ENCODE peak calls at places on chromosomes 6 and 20, in eight cellular contexts. P, T, Q, K, D, Y, N and C are unnamed samples.

GRCh38 chr6:41976794-41977484 is 35.3 kb upstream of the CCND3 start:
- DNase-seq in P (no peak), T (peak; percentile 15), Q (no peak), K (no peak), D (peak; percentile 22), Y (peak; percentile 81), N (no peak), C (peak; percentile 72)

GRCh38 chr6:31308050-31308844 is 36.4 kb upstream of the HLA-C start:
- DNase-seq in P (no peak), T (peak; percentile 83), Q (peak; percentile 73), K (no peak), D (no peak), Y (no peak), N (no peak), C (no peak)

GRCh38 chr20:58661298-58662141 is 10.4 kb downstream of the STX16 start:
- DNase-seq in P (no peak), T (no peak), Q (peak; percentile 20), K (no peak), D (no peak), Y (no peak), N (no peak), C (no peak)

GRCh38 chr6:151716446-151717047 is 90.9 kb upstream of the ESR1 start:
- DNase-seq in P (no peak), T (peak; percentile 53), Q (no peak), K (no peak), D (no peak), Y (no peak), N (peak; percentile 4), C (peak; percentile 22)

GRCh38 chr6:84151669-84152068 is 75.8 kb downstream of the CEP162 start:
- DNase-seq in P (no peak), T (no peak), Q (no peak), K (no peak), D (no peak), Y (no peak), N (no peak), C (no peak)

GRCh38 chr6:160523223-160523622 is 140.9 kb downstream of the LPA start:
- DNase-seq in P (no peak), T (no peak), Q (no peak), K (no peak), D (no peak), Y (no peak), N (no peak), C (no peak)

GRCh38 chr20:48783533-48784272 is 44.1 kb downstream of the PREX1 start:
- DNase-seq in P (no peak), T (no peak), Q (no peak), K (no peak), D (peak; percentile 54), Y (no peak), N (no peak), C (no peak)

GRCh38 chr20:56554869-56555268 is 21.8 kb downstream of the FAM209B start:
- DNase-seq in P (peak; percentile 32), T (peak; percentile 37), Q (no peak), K (no peak), D (peak; percentile 98), Y (peak; percentile 98), N (peak; percentile 16), C (peak; percentile 96)

GRCh38 chr6:53524455-53524815 is 20.5 kb downstream of the GCLC start:
- DNase-seq in P (no peak), T (no peak), Q (no peak), K (no peak), D (peak; percentile 71), Y (peak; percentile 69), N (no peak), C (peak; percentile 58)

GRCh38 chr6:158536891-158537798 is 22.7 kb upstream of the TMEM181 start:
- DNase-seq in P (no peak), T (peak; percentile 20), Q (no peak), K (no peak), D (no peak), Y (peak; percentile 29), N (peak; percentile 84), C (peak; percentile 19)

GRCh38 chr6:147201885-147202515 is 2.2 kb upstream of the STXBP5 start:
- DNase-seq in P (no peak), T (peak; percentile 38), Q (peak; percentile 31), K (no peak), D (peak; percentile 32), Y (peak; percentile 76), N (no peak), C (peak; percentile 67)

GRCh38 chr6:111650049-111650448 is 44.4 kb upstream of the TRAF3IP2 start:
- DNase-seq in P (no peak), T (no peak), Q (no peak), K (no peak), D (no peak), Y (no peak), N (no peak), C (no peak)

DNA sequence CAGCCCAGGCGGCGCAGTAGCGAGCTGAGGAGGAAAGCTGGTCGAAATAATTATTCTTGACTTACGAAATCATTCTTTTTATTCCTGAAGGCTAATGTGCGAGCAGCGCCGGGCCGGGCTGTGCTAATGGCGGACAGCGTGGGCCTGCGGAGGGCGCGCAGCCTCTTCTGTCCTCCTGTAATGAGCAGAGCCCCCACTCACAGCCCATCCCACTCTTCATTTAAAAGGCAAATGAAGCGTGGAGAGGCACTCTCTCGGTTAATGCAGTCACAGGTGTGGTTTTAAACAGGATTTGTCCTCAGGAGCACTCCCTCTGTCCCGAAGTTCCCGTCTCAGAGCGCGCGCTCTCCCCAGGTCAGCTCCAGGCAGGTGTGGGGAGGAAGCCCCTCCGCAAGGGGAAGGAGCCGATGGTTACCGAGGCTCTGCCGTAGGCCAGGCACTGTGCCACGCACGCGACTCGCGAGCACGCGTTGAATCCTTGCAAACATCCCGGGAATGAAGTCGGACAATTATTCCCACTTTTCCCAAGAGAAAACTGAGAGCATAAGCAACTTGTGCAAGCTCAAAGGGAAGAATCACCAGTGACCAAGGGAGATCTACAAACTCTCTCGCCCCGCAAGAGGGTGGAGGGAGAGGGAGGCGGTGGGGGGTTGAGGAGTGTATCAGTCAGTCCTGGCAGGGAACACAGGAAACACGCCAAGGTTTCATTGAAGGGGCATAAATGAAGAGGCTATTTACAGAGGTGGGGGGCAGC is 35.5 kb upstream of the ZFAND3 start:
- DNase-seq in P (peak; percentile 58), T (peak; percentile 34), Q (no peak), K (peak; percentile 25), D (peak; percentile 50), Y (peak; percentile 50), N (peak; percentile 9), C (no peak)
- H3K4me3 ChIP-seq in P (peak overlapping the region; percentile 60), T (peak overlapping the region; percentile 43), Q (peak overlapping the region; percentile 49), K (peak overlapping the region; percentile 68), D (peak overlapping the region; percentile 47), Y (peak overlapping the region; percentile 45), N (no peak overlapping the region), C (peak overlapping the region; percentile 3)

DNA sequence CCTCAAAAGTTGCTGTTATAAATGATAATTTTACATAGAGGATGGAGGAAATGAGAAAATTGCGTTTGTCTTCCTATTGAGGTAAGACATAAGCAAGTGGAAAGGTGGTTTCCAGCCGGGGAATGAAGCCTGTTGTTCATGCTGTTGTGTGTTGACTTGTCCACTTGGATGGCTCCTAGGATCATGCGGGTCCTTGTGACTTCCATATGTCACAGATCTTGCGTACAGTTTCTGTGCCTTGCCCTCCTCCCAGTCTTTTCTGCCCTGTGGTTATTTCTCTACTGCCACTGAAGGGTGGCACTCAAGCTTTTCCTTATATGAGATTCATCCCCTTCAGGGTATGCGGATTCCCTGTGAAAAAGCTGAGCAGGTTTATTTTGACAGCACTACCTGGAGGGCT is 116.6 kb downstream of the CARMIL1 start:
- DNase-seq in P (no peak), T (no peak), Q (no peak), K (no peak), D (no peak), Y (no peak), N (no peak), C (no peak)
- TF ChIP-seq CTCF in P (no peak), T (no peak), Q (no peak), K (no peak), D (no peak), Y (no peak), N (no peak), C (no peak)

GRCh38 chr20:39850821-39851330 is 838.2 kb downstream of the MAFB start:
- DNase-seq in P (no peak), T (no peak), Q (no peak), K (no peak), D (peak; percentile 26), Y (no peak), N (no peak), C (no peak)
- H3K4me3 ChIP-seq in P (no peak overlapping the region), T (no peak overlapping the region), Q (no peak overlapping the region), K (no peak overlapping the region), D (no peak overlapping the region), Y (no peak overlapping the region), N (no peak overlapping the region), C (no peak overlapping the region)

GRCh38 chr20:18304618-18305017 is 16.3 kb downstream of the ZNF133 start:
- DNase-seq in P (no peak), T (no peak), Q (no peak), K (no peak), D (no peak), Y (no peak), N (no peak), C (no peak)
- TF ChIP-seq CTCF in P (no peak), T (no peak), Q (no peak), K (no peak), D (peak; percentile 27), Y (peak; percentile 27), N (no peak), C (no peak)

DNA sequence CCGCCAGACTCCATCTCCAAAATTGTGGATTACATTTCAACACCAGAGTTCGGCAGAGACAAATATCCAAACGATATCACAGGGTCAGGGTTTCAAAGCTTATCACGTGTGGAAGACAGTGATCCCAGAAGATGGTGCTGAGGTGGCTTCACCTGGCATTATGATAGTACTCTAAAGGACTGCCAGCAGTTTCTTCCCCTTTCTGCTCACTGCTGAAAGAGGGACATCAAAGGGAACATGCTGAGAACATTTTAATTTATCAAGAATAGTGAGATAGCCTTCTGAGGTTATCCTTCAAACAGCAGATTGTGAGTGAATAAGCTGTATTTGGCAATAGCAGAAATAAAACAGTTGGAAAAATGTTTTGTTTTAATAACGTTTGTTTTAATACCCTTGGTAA is 79.7 kb downstream of the FIG4 start:
- DNase-seq in P (no peak), T (no peak), Q (no peak), K (no peak), D (no peak), Y (no peak), N (no peak), C (no peak)
- H3K4me3 ChIP-seq in P (no peak overlapping the region), T (no peak overlapping the region), Q (no peak overlapping the region), K (no peak overlapping the region), D (no peak overlapping the region), Y (no peak overlapping the region), N (no peak overlapping the region), C (no peak overlapping the region)